ENCODE peak calls at places on chromosome 19, in six cellular contexts. One of them, this sample, is unnamed.

GRCh38 chr19:40273469-40274360 is 11.4 kb downstream of the AKT2 start:
- DNase-seq in endodermal cell: no peak
- DNase-seq in pancreas: no peak
- DNase-seq in ovary: no peak
- DNase-seq in heart right ventricle: no peak
- DNase-seq in right atrium auricular region: no peak
- DNase-seq in this sample: no peak

GRCh38 chr19:37779139-37780035 is at the start of gene ZNF573:
- DNase-seq in heart right ventricle: peak
- DNase-seq in ovary: peak
- DNase-seq in right atrium auricular region: peak
- DNase-seq in pancreas: peak
- DNase-seq in endodermal cell: peak
- DNase-seq in this sample: peak

GRCh38 chr19:15464394-15465385 is at the start of gene RASAL3:
- DNase-seq in pancreas: no peak
- DNase-seq in right atrium auricular region: no peak
- DNase-seq in heart right ventricle: peak
- DNase-seq in ovary: no peak
- DNase-seq in endodermal cell: peak
- DNase-seq in this sample: peak

GRCh38 chr19:7535993-7536685 is 622 bp downstream of the PNPLA6 start:
- DNase-seq in right atrium auricular region: no peak
- DNase-seq in heart right ventricle: no peak
- DNase-seq in pancreas: no peak
- DNase-seq in endodermal cell: peak
- DNase-seq in ovary: no peak
- DNase-seq in this sample: no peak

GRCh38 chr19:38265213-38265861 is 964 bp downstream of the SPINT2 start:
- DNase-seq in right atrium auricular region: no peak
- DNase-seq in heart right ventricle: no peak
- DNase-seq in ovary: no peak
- DNase-seq in pancreas: peak
- DNase-seq in endodermal cell: peak
- DNase-seq in this sample: no peak

GRCh38 chr19:38634757-38635482 is 12.5 kb upstream of the ACTN4 start:
- DNase-seq in heart right ventricle: peak
- DNase-seq in pancreas: peak
- DNase-seq in endodermal cell: peak
- DNase-seq in right atrium auricular region: peak
- DNase-seq in ovary: peak
- DNase-seq in this sample: peak

GRCh38 chr19:7251502-7251901 is 42.7 kb downstream of the INSR start:
- DNase-seq in endodermal cell: no peak
- DNase-seq in heart right ventricle: no peak
- DNase-seq in right atrium auricular region: no peak
- DNase-seq in pancreas: no peak
- DNase-seq in ovary: no peak
- DNase-seq in this sample: no peak

GRCh38 chr19:7421941-7422744 is 66.7 kb downstream of the PEX11G start:
- DNase-seq in endodermal cell: no peak
- DNase-seq in heart right ventricle: no peak
- DNase-seq in ovary: no peak
- DNase-seq in right atrium auricular region: no peak
- DNase-seq in pancreas: no peak
- DNase-seq in this sample: no peak

GRCh38 chr19:12785431-12786011 is 5.8 kb upstream of the JUNB start:
- DNase-seq in pancreas: no peak
- DNase-seq in endodermal cell: peak
- DNase-seq in ovary: no peak
- DNase-seq in right atrium auricular region: no peak
- DNase-seq in heart right ventricle: peak
- DNase-seq in this sample: no peak

GRCh38 chr19:30066781-30067759 is 125.0 kb downstream of the URI1 start:
- DNase-seq in right atrium auricular region: no peak
- DNase-seq in ovary: no peak
- DNase-seq in endodermal cell: peak
- DNase-seq in pancreas: no peak
- DNase-seq in heart right ventricle: no peak
- DNase-seq in this sample: no peak

GRCh38 chr19:15417699-15418098 is 1.1 kb downstream of the AKAP8L start:
- DNase-seq in pancreas: no peak
- DNase-seq in ovary: no peak
- DNase-seq in heart right ventricle: no peak
- DNase-seq in endodermal cell: no peak
- DNase-seq in right atrium auricular region: no peak
- DNase-seq in this sample: peak

GRCh38 chr19:862529-863304 is 3.3 kb downstream of the CFD start:
- DNase-seq in right atrium auricular region: no peak
- DNase-seq in pancreas: no peak
- DNase-seq in ovary: peak
- DNase-seq in endodermal cell: peak
- DNase-seq in heart right ventricle: peak
- DNase-seq in this sample: peak

GRCh38 chr19:14023404-14024235 is 4.3 kb upstream of the RLN3 start:
- DNase-seq in ovary: no peak
- DNase-seq in pancreas: peak
- DNase-seq in right atrium auricular region: no peak
- DNase-seq in heart right ventricle: no peak
- DNase-seq in endodermal cell: peak
- DNase-seq in this sample: peak

GRCh38 chr19:44959691-44960090 is 4.5 kb downstream of the CLPTM1 start:
- DNase-seq in ovary: no peak
- DNase-seq in right atrium auricular region: no peak
- DNase-seq in heart right ventricle: no peak
- DNase-seq in endodermal cell: peak
- DNase-seq in pancreas: no peak
- DNase-seq in this sample: no peak

GRCh38 chr19:36128392-36128736 is 11.5 kb upstream of the CAPNS1 start:
- DNase-seq in heart right ventricle: peak
- DNase-seq in endodermal cell: no peak
- DNase-seq in pancreas: no peak
- DNase-seq in ovary: no peak
- DNase-seq in right atrium auricular region: no peak
- DNase-seq in this sample: no peak

GRCh38 chr19:362154-362553 is 17.6 kb upstream of the MIER2 start:
- DNase-seq in ovary: no peak
- DNase-seq in pancreas: no peak
- DNase-seq in heart right ventricle: no peak
- DNase-seq in endodermal cell: peak
- DNase-seq in right atrium auricular region: no peak
- DNase-seq in this sample: no peak

GRCh38 chr19:6767357-6768235 is at the start of gene SH2D3A:
- DNase-seq in pancreas: peak
- DNase-seq in ovary: no peak
- DNase-seq in endodermal cell: peak
- DNase-seq in heart right ventricle: peak
- DNase-seq in right atrium auricular region: no peak
- DNase-seq in this sample: peak

GRCh38 chr19:51702103-51702753 is 9.1 kb downstream of the SPACA6 start:
- DNase-seq in right atrium auricular region: peak
- DNase-seq in ovary: peak
- DNase-seq in endodermal cell: peak
- DNase-seq in pancreas: peak
- DNase-seq in heart right ventricle: peak
- DNase-seq in this sample: peak

GRCh38 chr19:51701468-51702100 is 8.5 kb downstream of the SPACA6 start:
- DNase-seq in heart right ventricle: no peak
- DNase-seq in endodermal cell: no peak
- DNase-seq in ovary: no peak
- DNase-seq in right atrium auricular region: no peak
- DNase-seq in pancreas: no peak
- DNase-seq in this sample: no peak

GRCh38 chr19:51702754-51703654 is 9.9 kb downstream of the SPACA6 start:
- DNase-seq in ovary: peak
- DNase-seq in endodermal cell: peak
- DNase-seq in right atrium auricular region: no peak
- DNase-seq in heart right ventricle: peak
- DNase-seq in pancreas: peak
- DNase-seq in this sample: no peak

GRCh38 chr19:51704601-51705000 is 11.5 kb downstream of the SPACA6 start:
- DNase-seq in heart right ventricle: no peak
- DNase-seq in pancreas: no peak
- DNase-seq in endodermal cell: no peak
- DNase-seq in right atrium auricular region: no peak
- DNase-seq in ovary: no peak
- DNase-seq in this sample: no peak

GRCh38 chr19:51703655-51704515 is 10.8 kb downstream of the SPACA6 start:
- DNase-seq in ovary: peak
- DNase-seq in right atrium auricular region: peak
- DNase-seq in heart right ventricle: peak
- DNase-seq in endodermal cell: peak
- DNase-seq in pancreas: peak
- DNase-seq in this sample: peak
- TF ChIP-seq CTCF in ovary: peak
- TF ChIP-seq CTCF in right atrium auricular region: peak
- TF ChIP-seq CTCF in heart right ventricle: peak
- TF ChIP-seq CTCF in endodermal cell: peak
- TF ChIP-seq CTCF in pancreas: no peak
- TF ChIP-seq CTCF in this sample: peak

GRCh38 chr19:53519431-53519830 is 18.5 kb upstream of the ZNF331 start:
- DNase-seq in ovary: peak
- DNase-seq in heart right ventricle: no peak
- DNase-seq in right atrium auricular region: no peak
- DNase-seq in pancreas: no peak
- DNase-seq in endodermal cell: no peak
- DNase-seq in this sample: no peak

GRCh38 chr19:53518716-53519115 is 19.2 kb upstream of the ZNF331 start:
- DNase-seq in ovary: no peak
- DNase-seq in heart right ventricle: no peak
- DNase-seq in pancreas: no peak
- DNase-seq in endodermal cell: no peak
- DNase-seq in right atrium auricular region: no peak
- DNase-seq in this sample: no peak

GRCh38 chr19:53518061-53518460 is 19.9 kb upstream of the ZNF331 start:
- DNase-seq in endodermal cell: no peak
- DNase-seq in ovary: no peak
- DNase-seq in right atrium auricular region: no peak
- DNase-seq in pancreas: no peak
- DNase-seq in heart right ventricle: no peak
- DNase-seq in this sample: no peak

GRCh38 chr19:53520163-53520546 is 17.8 kb upstream of the ZNF331 start:
- DNase-seq in heart right ventricle: no peak
- DNase-seq in pancreas: no peak
- DNase-seq in ovary: no peak
- DNase-seq in endodermal cell: no peak
- DNase-seq in right atrium auricular region: no peak
- DNase-seq in this sample: no peak

DNA sequence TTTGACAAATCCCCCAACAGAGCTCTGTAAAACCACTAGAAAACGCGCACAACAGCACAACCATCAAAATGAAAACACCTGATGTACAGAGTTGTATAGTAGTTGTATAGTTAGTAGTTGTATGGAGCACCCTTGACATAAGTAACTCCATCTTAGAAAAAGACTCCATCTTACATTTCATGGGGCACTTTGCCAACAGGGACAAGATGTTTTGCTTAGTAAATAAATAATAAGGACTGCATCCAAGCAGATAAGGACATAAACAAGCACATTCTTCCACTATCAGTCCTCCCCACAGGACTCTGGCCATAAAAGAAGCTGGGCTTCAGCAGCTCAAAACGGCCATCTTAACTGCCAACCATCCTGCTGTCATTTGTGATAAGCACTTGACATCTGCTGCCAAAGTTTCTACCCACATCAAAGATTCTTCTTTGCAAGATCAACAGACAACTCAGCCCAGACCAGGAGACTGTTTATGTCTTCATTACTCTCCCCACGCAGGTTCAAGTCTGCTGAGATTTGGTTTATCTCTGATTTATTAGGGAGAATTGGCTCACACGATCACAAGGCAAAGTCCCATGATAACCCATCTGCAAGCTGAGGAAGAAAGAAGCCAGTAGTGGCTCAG is 20.7 kb upstream of the ZNF331 start:
- DNase-seq in right atrium auricular region: no peak
- DNase-seq in ovary: no peak
- DNase-seq in heart right ventricle: no peak
- DNase-seq in endodermal cell: no peak
- DNase-seq in pancreas: no peak
- DNase-seq in this sample: no peak
- H3K4me3 ChIP-seq in right atrium auricular region: no peak
- H3K4me3 ChIP-seq in ovary: no peak
- H3K4me3 ChIP-seq in heart right ventricle: no peak
- H3K4me3 ChIP-seq in endodermal cell: no peak
- H3K4me3 ChIP-seq in pancreas: no peak
- H3K4me3 ChIP-seq in this sample: no peak

DNA sequence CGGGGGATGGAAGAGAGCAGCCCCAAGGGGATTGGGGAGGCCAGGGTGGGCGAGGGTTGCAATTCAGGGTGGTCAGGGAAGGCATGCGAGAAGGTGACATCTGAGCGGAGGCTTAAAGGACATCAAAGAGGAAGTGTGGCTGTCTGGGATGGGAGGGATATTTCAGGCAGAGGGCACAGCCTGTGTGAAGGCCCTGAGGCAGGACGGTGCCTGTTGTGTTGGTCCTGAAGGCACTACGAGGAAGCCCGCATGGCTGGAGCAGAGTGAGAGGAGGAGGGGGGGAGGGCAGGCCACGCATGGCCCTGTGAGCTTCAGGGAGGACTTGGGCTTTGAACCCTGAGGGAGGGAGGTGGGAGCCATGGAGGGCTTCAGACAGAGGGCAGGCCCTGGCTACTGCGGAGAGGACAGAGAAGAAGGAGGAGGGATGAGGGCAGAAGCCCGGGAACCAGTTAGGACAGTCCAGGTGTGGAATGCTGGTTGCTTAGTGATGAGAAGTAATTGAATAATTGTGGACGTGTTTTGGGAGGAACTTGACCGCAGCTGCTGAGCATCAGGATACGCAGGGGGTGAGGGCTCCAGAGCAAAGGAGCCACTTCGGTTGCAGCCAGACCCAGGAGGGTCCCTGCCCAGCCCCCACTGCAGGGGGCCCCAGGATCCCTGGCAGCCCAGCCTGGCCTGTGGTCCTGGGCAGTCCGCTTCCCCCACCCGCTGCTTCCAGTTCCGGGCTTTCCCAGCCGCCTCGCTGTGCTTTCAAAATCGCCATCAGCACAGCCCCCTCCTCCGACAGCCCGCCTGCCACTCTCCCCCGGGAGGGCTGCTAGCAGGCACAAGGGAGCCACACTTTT is 6.2 kb downstream of the TLE6 start:
- DNase-seq in right atrium auricular region: peak
- DNase-seq in ovary: peak
- DNase-seq in endodermal cell: no peak
- DNase-seq in pancreas: peak
- DNase-seq in heart right ventricle: peak
- DNase-seq in this sample: peak
- H3K27ac ChIP-seq in right atrium auricular region: peak
- H3K27ac ChIP-seq in ovary: peak
- H3K27ac ChIP-seq in endodermal cell: no peak
- H3K27ac ChIP-seq in pancreas: peak
- H3K27ac ChIP-seq in heart right ventricle: peak
- H3K27ac ChIP-seq in this sample: peak

DNA sequence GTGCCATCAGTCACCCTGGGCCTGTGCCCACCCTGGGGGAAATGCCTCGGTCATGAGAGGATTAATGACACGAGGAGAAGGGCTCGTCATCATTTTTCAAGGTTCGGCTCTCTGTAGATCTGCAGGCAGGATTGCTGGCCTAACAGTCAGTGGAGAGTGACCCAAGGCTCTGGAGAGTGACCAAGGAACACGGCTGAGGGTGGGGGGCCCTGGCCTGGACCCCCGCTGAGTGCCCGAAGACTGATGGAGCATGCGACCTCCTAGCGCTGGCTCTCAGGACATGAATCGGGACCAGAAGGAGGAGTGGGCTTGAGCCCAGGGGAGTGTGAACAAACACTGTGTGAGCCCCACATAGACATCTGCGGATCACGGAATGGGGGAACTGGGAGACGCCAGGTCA is 15.1 kb upstream of the KCTD15 start:
- DNase-seq in pancreas: no peak
- DNase-seq in heart right ventricle: no peak
- DNase-seq in right atrium auricular region: no peak
- DNase-seq in ovary: no peak
- DNase-seq in endodermal cell: no peak
- DNase-seq in this sample: no peak
- TF ChIP-seq CTCF in pancreas: no peak
- TF ChIP-seq CTCF in heart right ventricle: no peak
- TF ChIP-seq CTCF in right atrium auricular region: no peak
- TF ChIP-seq CTCF in ovary: no peak
- TF ChIP-seq CTCF in endodermal cell: no peak
- TF ChIP-seq CTCF in this sample: no peak

This sample was measured in cardiac muscle cell.